ENCODE peak calls at places on chromosomes 2 and 18, in six cellular contexts. One of them, this sample, is unnamed.

GRCh38 chr18:48470484-48471180 is 61.4 kb upstream of the ZBTB7C start:
- DNase-seq in A549: no peak
- DNase-seq in NCI-H1092 treated with DMSO at 0.1 percent for 48 hours: no peak
- DNase-seq in stimulated activated CD4-positive, alpha-beta T cell treated with anti-CD3 and anti-CD28 coated beads, Interleukin-1b, Interleukin-23, amount 100 ng/mL, for 24 hours: no peak
- DNase-seq in stimulated activated CD8-positive, alpha-beta memory T cell treated with anti-CD3 and anti-CD28 coated beads, Interleukin-15, amount 100 ng/mL, for 4 hours: no peak
- DNase-seq in GM03348: peak; percentile 85
- DNase-seq in this sample: no peak

GRCh38 chr2:36482576-36483214 is 115.3 kb downstream of the FEZ2 start:
- DNase-seq in A549: peak; percentile 61
- DNase-seq in NCI-H1092 treated with DMSO at 0.1 percent for 48 hours: no peak
- DNase-seq in stimulated activated CD4-positive, alpha-beta T cell treated with anti-CD3 and anti-CD28 coated beads, Interleukin-1b, Interleukin-23, amount 100 ng/mL, for 24 hours: no peak
- DNase-seq in stimulated activated CD8-positive, alpha-beta memory T cell treated with anti-CD3 and anti-CD28 coated beads, Interleukin-15, amount 100 ng/mL, for 4 hours: no peak
- DNase-seq in GM03348: no peak
- DNase-seq in this sample: peak; percentile 59

GRCh38 chr18:58242978-58243377 is 199.0 kb downstream of the NEDD4L start:
- DNase-seq in A549: no peak
- DNase-seq in NCI-H1092 treated with DMSO at 0.1 percent for 48 hours: no peak
- DNase-seq in stimulated activated CD4-positive, alpha-beta T cell treated with anti-CD3 and anti-CD28 coated beads, Interleukin-1b, Interleukin-23, amount 100 ng/mL, for 24 hours: no peak
- DNase-seq in stimulated activated CD8-positive, alpha-beta memory T cell treated with anti-CD3 and anti-CD28 coated beads, Interleukin-15, amount 100 ng/mL, for 4 hours: no peak
- DNase-seq in GM03348: no peak
- DNase-seq in this sample: no peak

GRCh38 chr2:128315122-128315828 is 3.4 kb downstream of the HS6ST1 start:
- DNase-seq in A549: no peak
- DNase-seq in NCI-H1092 treated with DMSO at 0.1 percent for 48 hours: no peak
- DNase-seq in stimulated activated CD4-positive, alpha-beta T cell treated with anti-CD3 and anti-CD28 coated beads, Interleukin-1b, Interleukin-23, amount 100 ng/mL, for 24 hours: no peak
- DNase-seq in stimulated activated CD8-positive, alpha-beta memory T cell treated with anti-CD3 and anti-CD28 coated beads, Interleukin-15, amount 100 ng/mL, for 4 hours: no peak
- DNase-seq in GM03348: no peak
- DNase-seq in this sample: no peak

GRCh38 chr2:123456416-123456815 is 568.7 kb upstream of the CNTNAP5 start:
- DNase-seq in A549: no peak
- DNase-seq in NCI-H1092 treated with DMSO at 0.1 percent for 48 hours: no peak
- DNase-seq in stimulated activated CD4-positive, alpha-beta T cell treated with anti-CD3 and anti-CD28 coated beads, Interleukin-1b, Interleukin-23, amount 100 ng/mL, for 24 hours: no peak
- DNase-seq in stimulated activated CD8-positive, alpha-beta memory T cell treated with anti-CD3 and anti-CD28 coated beads, Interleukin-15, amount 100 ng/mL, for 4 hours: no peak
- DNase-seq in GM03348: no peak
- DNase-seq in this sample: no peak

GRCh38 chr2:222669353-222669752 is 2.1 kb upstream of the MOGAT1 start:
- DNase-seq in A549: no peak
- DNase-seq in NCI-H1092 treated with DMSO at 0.1 percent for 48 hours: no peak
- DNase-seq in stimulated activated CD4-positive, alpha-beta T cell treated with anti-CD3 and anti-CD28 coated beads, Interleukin-1b, Interleukin-23, amount 100 ng/mL, for 24 hours: no peak
- DNase-seq in stimulated activated CD8-positive, alpha-beta memory T cell treated with anti-CD3 and anti-CD28 coated beads, Interleukin-15, amount 100 ng/mL, for 4 hours: no peak
- DNase-seq in GM03348: no peak
- DNase-seq in this sample: no peak

GRCh38 chr2:136582631-136583205 is 182.6 kb upstream of the THSD7B start:
- DNase-seq in A549: peak; percentile 8
- DNase-seq in NCI-H1092 treated with DMSO at 0.1 percent for 48 hours: no peak
- DNase-seq in stimulated activated CD4-positive, alpha-beta T cell treated with anti-CD3 and anti-CD28 coated beads, Interleukin-1b, Interleukin-23, amount 100 ng/mL, for 24 hours: no peak
- DNase-seq in stimulated activated CD8-positive, alpha-beta memory T cell treated with anti-CD3 and anti-CD28 coated beads, Interleukin-15, amount 100 ng/mL, for 4 hours: no peak
- DNase-seq in GM03348: peak; percentile 4
- DNase-seq in this sample: no peak

GRCh38 chr2:232870002-232870765 is at the start of gene SNORC:
- DNase-seq in A549: no peak
- DNase-seq in NCI-H1092 treated with DMSO at 0.1 percent for 48 hours: no peak
- DNase-seq in stimulated activated CD4-positive, alpha-beta T cell treated with anti-CD3 and anti-CD28 coated beads, Interleukin-1b, Interleukin-23, amount 100 ng/mL, for 24 hours: no peak
- DNase-seq in stimulated activated CD8-positive, alpha-beta memory T cell treated with anti-CD3 and anti-CD28 coated beads, Interleukin-15, amount 100 ng/mL, for 4 hours: no peak
- DNase-seq in GM03348: no peak
- DNase-seq in this sample: no peak

GRCh38 chr18:54740146-54740844 is 88.0 kb upstream of the RAB27B start:
- DNase-seq in A549: peak; percentile 15
- DNase-seq in NCI-H1092 treated with DMSO at 0.1 percent for 48 hours: no peak
- DNase-seq in stimulated activated CD4-positive, alpha-beta T cell treated with anti-CD3 and anti-CD28 coated beads, Interleukin-1b, Interleukin-23, amount 100 ng/mL, for 24 hours: no peak
- DNase-seq in stimulated activated CD8-positive, alpha-beta memory T cell treated with anti-CD3 and anti-CD28 coated beads, Interleukin-15, amount 100 ng/mL, for 4 hours: no peak
- DNase-seq in GM03348: no peak
- DNase-seq in this sample: no peak

GRCh38 chr2:177117755-177118154 is 94.8 kb upstream of the HNRNPA3 start:
- DNase-seq in A549: no peak
- DNase-seq in NCI-H1092 treated with DMSO at 0.1 percent for 48 hours: no peak
- DNase-seq in stimulated activated CD4-positive, alpha-beta T cell treated with anti-CD3 and anti-CD28 coated beads, Interleukin-1b, Interleukin-23, amount 100 ng/mL, for 24 hours: no peak
- DNase-seq in stimulated activated CD8-positive, alpha-beta memory T cell treated with anti-CD3 and anti-CD28 coated beads, Interleukin-15, amount 100 ng/mL, for 4 hours: no peak
- DNase-seq in GM03348: no peak
- DNase-seq in this sample: no peak

GRCh38 chr2:197042613-197043248 is 116.2 kb upstream of the PGAP1 start:
- DNase-seq in A549: no peak
- DNase-seq in NCI-H1092 treated with DMSO at 0.1 percent for 48 hours: no peak
- DNase-seq in stimulated activated CD4-positive, alpha-beta T cell treated with anti-CD3 and anti-CD28 coated beads, Interleukin-1b, Interleukin-23, amount 100 ng/mL, for 24 hours: no peak
- DNase-seq in stimulated activated CD8-positive, alpha-beta memory T cell treated with anti-CD3 and anti-CD28 coated beads, Interleukin-15, amount 100 ng/mL, for 4 hours: no peak
- DNase-seq in GM03348: no peak
- DNase-seq in this sample: peak; percentile 83

GRCh38 chr2:100739735-100740432 is 80.1 kb upstream of the NPAS2 start:
- DNase-seq in A549: no peak
- DNase-seq in NCI-H1092 treated with DMSO at 0.1 percent for 48 hours: no peak
- DNase-seq in stimulated activated CD4-positive, alpha-beta T cell treated with anti-CD3 and anti-CD28 coated beads, Interleukin-1b, Interleukin-23, amount 100 ng/mL, for 24 hours: no peak
- DNase-seq in stimulated activated CD8-positive, alpha-beta memory T cell treated with anti-CD3 and anti-CD28 coated beads, Interleukin-15, amount 100 ng/mL, for 4 hours: no peak
- DNase-seq in GM03348: no peak
- DNase-seq in this sample: no peak

GRCh38 chr2:141766225-141766624 is 364.6 kb downstream of the LRP1B start:
- DNase-seq in A549: no peak
- DNase-seq in NCI-H1092 treated with DMSO at 0.1 percent for 48 hours: peak; percentile 19
- DNase-seq in stimulated activated CD4-positive, alpha-beta T cell treated with anti-CD3 and anti-CD28 coated beads, Interleukin-1b, Interleukin-23, amount 100 ng/mL, for 24 hours: no peak
- DNase-seq in stimulated activated CD8-positive, alpha-beta memory T cell treated with anti-CD3 and anti-CD28 coated beads, Interleukin-15, amount 100 ng/mL, for 4 hours: no peak
- DNase-seq in GM03348: no peak
- DNase-seq in this sample: no peak

GRCh38 chr18:43393174-43393573 is 115.9 kb upstream of the SYT4 start:
- DNase-seq in A549: no peak
- DNase-seq in NCI-H1092 treated with DMSO at 0.1 percent for 48 hours: no peak
- DNase-seq in stimulated activated CD4-positive, alpha-beta T cell treated with anti-CD3 and anti-CD28 coated beads, Interleukin-1b, Interleukin-23, amount 100 ng/mL, for 24 hours: no peak
- DNase-seq in stimulated activated CD8-positive, alpha-beta memory T cell treated with anti-CD3 and anti-CD28 coated beads, Interleukin-15, amount 100 ng/mL, for 4 hours: no peak
- DNase-seq in GM03348: no peak
- DNase-seq in this sample: no peak

GRCh38 chr2:109529532-109530449 is 84.0 kb downstream of the SEPTIN10 start:
- DNase-seq in A549: no peak
- DNase-seq in NCI-H1092 treated with DMSO at 0.1 percent for 48 hours: no peak
- DNase-seq in stimulated activated CD4-positive, alpha-beta T cell treated with anti-CD3 and anti-CD28 coated beads, Interleukin-1b, Interleukin-23, amount 100 ng/mL, for 24 hours: no peak
- DNase-seq in stimulated activated CD8-positive, alpha-beta memory T cell treated with anti-CD3 and anti-CD28 coated beads, Interleukin-15, amount 100 ng/mL, for 4 hours: no peak
- DNase-seq in GM03348: no peak
- DNase-seq in this sample: no peak

GRCh38 chr18:43486462-43486861 is 209.2 kb upstream of the SYT4 start:
- DNase-seq in A549: peak; percentile 44
- DNase-seq in NCI-H1092 treated with DMSO at 0.1 percent for 48 hours: no peak
- DNase-seq in stimulated activated CD4-positive, alpha-beta T cell treated with anti-CD3 and anti-CD28 coated beads, Interleukin-1b, Interleukin-23, amount 100 ng/mL, for 24 hours: no peak
- DNase-seq in stimulated activated CD8-positive, alpha-beta memory T cell treated with anti-CD3 and anti-CD28 coated beads, Interleukin-15, amount 100 ng/mL, for 4 hours: no peak
- DNase-seq in GM03348: no peak
- DNase-seq in this sample: peak; percentile 1

GRCh38 chr2:30509716-30510115 is 62.7 kb downstream of the LCLAT1 start:
- DNase-seq in A549: no peak
- DNase-seq in NCI-H1092 treated with DMSO at 0.1 percent for 48 hours: no peak
- DNase-seq in stimulated activated CD4-positive, alpha-beta T cell treated with anti-CD3 and anti-CD28 coated beads, Interleukin-1b, Interleukin-23, amount 100 ng/mL, for 24 hours: no peak
- DNase-seq in stimulated activated CD8-positive, alpha-beta memory T cell treated with anti-CD3 and anti-CD28 coated beads, Interleukin-15, amount 100 ng/mL, for 4 hours: no peak
- DNase-seq in GM03348: no peak
- DNase-seq in this sample: no peak

GRCh38 chr2:1572638-1573037 is 159.4 kb downstream of the TPO start:
- DNase-seq in A549: no peak
- DNase-seq in NCI-H1092 treated with DMSO at 0.1 percent for 48 hours: no peak
- DNase-seq in stimulated activated CD4-positive, alpha-beta T cell treated with anti-CD3 and anti-CD28 coated beads, Interleukin-1b, Interleukin-23, amount 100 ng/mL, for 24 hours: no peak
- DNase-seq in stimulated activated CD8-positive, alpha-beta memory T cell treated with anti-CD3 and anti-CD28 coated beads, Interleukin-15, amount 100 ng/mL, for 4 hours: no peak
- DNase-seq in GM03348: peak; percentile 90
- DNase-seq in this sample: no peak

GRCh38 chr2:104804148-104804890 is 49.6 kb upstream of the POU3F3 start:
- DNase-seq in A549: no peak
- DNase-seq in NCI-H1092 treated with DMSO at 0.1 percent for 48 hours: no peak
- DNase-seq in stimulated activated CD4-positive, alpha-beta T cell treated with anti-CD3 and anti-CD28 coated beads, Interleukin-1b, Interleukin-23, amount 100 ng/mL, for 24 hours: no peak
- DNase-seq in stimulated activated CD8-positive, alpha-beta memory T cell treated with anti-CD3 and anti-CD28 coated beads, Interleukin-15, amount 100 ng/mL, for 4 hours: no peak
- DNase-seq in GM03348: no peak
- DNase-seq in this sample: no peak

GRCh38 chr2:1632510-1632909 is 111.8 kb downstream of the PXDN start:
- DNase-seq in A549: no peak
- DNase-seq in NCI-H1092 treated with DMSO at 0.1 percent for 48 hours: no peak
- DNase-seq in stimulated activated CD4-positive, alpha-beta T cell treated with anti-CD3 and anti-CD28 coated beads, Interleukin-1b, Interleukin-23, amount 100 ng/mL, for 24 hours: no peak
- DNase-seq in stimulated activated CD8-positive, alpha-beta memory T cell treated with anti-CD3 and anti-CD28 coated beads, Interleukin-15, amount 100 ng/mL, for 4 hours: no peak
- DNase-seq in GM03348: no peak
- DNase-seq in this sample: no peak

GRCh38 chr18:69402219-69402989 is 1.7 kb downstream of the DOK6 start:
- DNase-seq in A549: no peak
- DNase-seq in NCI-H1092 treated with DMSO at 0.1 percent for 48 hours: no peak
- DNase-seq in stimulated activated CD4-positive, alpha-beta T cell treated with anti-CD3 and anti-CD28 coated beads, Interleukin-1b, Interleukin-23, amount 100 ng/mL, for 24 hours: no peak
- DNase-seq in stimulated activated CD8-positive, alpha-beta memory T cell treated with anti-CD3 and anti-CD28 coated beads, Interleukin-15, amount 100 ng/mL, for 4 hours: no peak
- DNase-seq in GM03348: peak; percentile 7
- DNase-seq in this sample: no peak

GRCh38 chr2:48209214-48209885 is 303.1 kb upstream of the FBXO11 start:
- DNase-seq in A549: no peak
- DNase-seq in NCI-H1092 treated with DMSO at 0.1 percent for 48 hours: no peak
- DNase-seq in stimulated activated CD4-positive, alpha-beta T cell treated with anti-CD3 and anti-CD28 coated beads, Interleukin-1b, Interleukin-23, amount 100 ng/mL, for 24 hours: no peak
- DNase-seq in stimulated activated CD8-positive, alpha-beta memory T cell treated with anti-CD3 and anti-CD28 coated beads, Interleukin-15, amount 100 ng/mL, for 4 hours: no peak
- DNase-seq in GM03348: peak; percentile 65
- DNase-seq in this sample: no peak

GRCh38 chr2:222979484-222979883 is 72.5 kb upstream of the KCNE4 start:
- DNase-seq in A549: no peak
- DNase-seq in NCI-H1092 treated with DMSO at 0.1 percent for 48 hours: no peak
- DNase-seq in stimulated activated CD4-positive, alpha-beta T cell treated with anti-CD3 and anti-CD28 coated beads, Interleukin-1b, Interleukin-23, amount 100 ng/mL, for 24 hours: no peak
- DNase-seq in stimulated activated CD8-positive, alpha-beta memory T cell treated with anti-CD3 and anti-CD28 coated beads, Interleukin-15, amount 100 ng/mL, for 4 hours: no peak
- DNase-seq in GM03348: no peak
- DNase-seq in this sample: no peak

GRCh38 chr2:127011136-127011740 is 95.7 kb downstream of the BIN1 start:
- DNase-seq in A549: no peak
- DNase-seq in NCI-H1092 treated with DMSO at 0.1 percent for 48 hours: no peak
- DNase-seq in stimulated activated CD4-positive, alpha-beta T cell treated with anti-CD3 and anti-CD28 coated beads, Interleukin-1b, Interleukin-23, amount 100 ng/mL, for 24 hours: no peak
- DNase-seq in stimulated activated CD8-positive, alpha-beta memory T cell treated with anti-CD3 and anti-CD28 coated beads, Interleukin-15, amount 100 ng/mL, for 4 hours: no peak
- DNase-seq in GM03348: no peak
- DNase-seq in this sample: no peak

GRCh38 chr2:217994776-217995274 is 8.0 kb downstream of the TNS1 start:
- DNase-seq in A549: peak; percentile 33
- DNase-seq in NCI-H1092 treated with DMSO at 0.1 percent for 48 hours: no peak
- DNase-seq in stimulated activated CD4-positive, alpha-beta T cell treated with anti-CD3 and anti-CD28 coated beads, Interleukin-1b, Interleukin-23, amount 100 ng/mL, for 24 hours: no peak
- DNase-seq in stimulated activated CD8-positive, alpha-beta memory T cell treated with anti-CD3 and anti-CD28 coated beads, Interleukin-15, amount 100 ng/mL, for 4 hours: no peak
- DNase-seq in GM03348: peak; percentile 90
- DNase-seq in this sample: no peak

GRCh38 chr18:3932285-3932684 is 482.3 kb downstream of the TGIF1 start:
- DNase-seq in A549: no peak
- DNase-seq in NCI-H1092 treated with DMSO at 0.1 percent for 48 hours: no peak
- DNase-seq in stimulated activated CD4-positive, alpha-beta T cell treated with anti-CD3 and anti-CD28 coated beads, Interleukin-1b, Interleukin-23, amount 100 ng/mL, for 24 hours: no peak
- DNase-seq in stimulated activated CD8-positive, alpha-beta memory T cell treated with anti-CD3 and anti-CD28 coated beads, Interleukin-15, amount 100 ng/mL, for 4 hours: no peak
- DNase-seq in GM03348: no peak
- DNase-seq in this sample: no peak

GRCh38 chr2:237268004-237268708 is 145.8 kb downstream of the COL6A3 start:
- DNase-seq in A549: no peak
- DNase-seq in NCI-H1092 treated with DMSO at 0.1 percent for 48 hours: no peak
- DNase-seq in stimulated activated CD4-positive, alpha-beta T cell treated with anti-CD3 and anti-CD28 coated beads, Interleukin-1b, Interleukin-23, amount 100 ng/mL, for 24 hours: no peak
- DNase-seq in stimulated activated CD8-positive, alpha-beta memory T cell treated with anti-CD3 and anti-CD28 coated beads, Interleukin-15, amount 100 ng/mL, for 4 hours: no peak
- DNase-seq in GM03348: no peak
- DNase-seq in this sample: no peak

This sample was measured in NCI-H1417.